ENCODE peak calls at places on chromosomes 13 and 19, in six cellular contexts. G, I, Z, X, N and J are unnamed samples.

GRCh38 chr19:10419200-10419645 is 1.1 kb upstream of the PDE4A start:
- DNase-seq in I (no peak), Z (no peak), G (no peak), N (no peak), X (no peak), J (no peak)

GRCh38 chr19:50628146-50628545 is 11.5 kb downstream of the SYT3 start:
- DNase-seq in G (peak), Z (no peak), N (no peak), I (no peak), X (no peak), J (no peak)

GRCh38 chr13:107864543-107865460 is 350.5 kb downstream of the LIG4 start:
- DNase-seq in Z (peak), G (peak), N (peak), I (no peak), X (peak), J (peak)

GRCh38 chr13:47426126-47426849 is 529.4 kb upstream of the HTR2A start:
- DNase-seq in N (no peak), Z (peak), I (no peak), G (no peak), X (no peak), J (no peak)

GRCh38 chr13:23657056-23657455 is 86.8 kb downstream of the TNFRSF19 start:
- DNase-seq in N (no peak), I (no peak), G (no peak), X (no peak), Z (no peak), J (no peak)

GRCh38 chr13:44311011-44311481 is 62.6 kb upstream of the SERP2 start:
- DNase-seq in N (no peak), X (no peak), I (no peak), Z (peak), G (no peak), J (no peak)

GRCh38 chr19:6811906-6812305 is 39.4 kb downstream of the VAV1 start:
- DNase-seq in G (peak), N (no peak), X (no peak), I (no peak), Z (peak), J (peak)

GRCh38 chr13:94415484-94415883 is 64.0 kb downstream of the DCT start:
- DNase-seq in I (no peak), N (no peak), X (peak), G (no peak), Z (no peak), J (peak)

GRCh38 chr19:5823579-5824281 is 15.8 kb downstream of the FUT6 start:
- DNase-seq in I (no peak), N (no peak), X (no peak), Z (no peak), G (peak), J (peak)

GRCh38 chr13:99798756-99799155 is 172.8 kb downstream of the ZIC5 start:
- DNase-seq in I (no peak), N (no peak), X (no peak), Z (no peak), G (no peak), J (no peak)

GRCh38 chr13:29933401-29933800 is 83.0 kb upstream of the UBL3 start:
- DNase-seq in G (no peak), N (no peak), I (no peak), X (no peak), Z (no peak), J (no peak)

GRCh38 chr19:45376045-45376724 is 5.8 kb upstream of the ERCC2 start:
- DNase-seq in N (peak), Z (peak), G (peak), I (no peak), X (no peak), J (peak)